ENCODE peak calls at places on chromosomes 13 and 19, in seven cellular contexts. E is psoas muscle, H is lower leg skin, J is activated T-cell treated with anti-CD3 and anti-CD28 coated beads for 1 hour, V is left cardiac atrium, P is DMS 273 treated with DMSO at 0.1 percent for 48 hours, X is HTR-8/SVneo. G is an unnamed sample.

GRCh38 chr13:74576504-74576903 is 442.3 kb upstream of the KLF12 start:
- DNase-seq in J (no peak), H (no peak), X (no peak), E (no peak), P (no peak), V (no peak), G (no peak)

GRCh38 chr13:91123456-91124127 is 223.9 kb upstream of the MIR17HG start:
- DNase-seq in J (no peak), V (no peak), X (no peak), P (no peak), H (no peak), E (no peak), G (no peak)

GRCh38 chr19:14562660-14563589 is 8.9 kb downstream of the NDUFB7 start:
- DNase-seq in H (no peak), V (no peak), E (peak; percentile 67), P (no peak), J (no peak), X (no peak), G (no peak)

GRCh38 chr13:29539866-29540265 is 55.6 kb downstream of the SLC7A1 start:
- DNase-seq in P (no peak), V (no peak), H (peak; percentile 26), J (no peak), X (no peak), E (no peak), G (no peak)

GRCh38 chr13:21242236-21242635 is 65.8 kb downstream of the MRPL57 start:
- DNase-seq in X (no peak), E (no peak), J (no peak), V (no peak), P (no peak), H (no peak), G (no peak)

GRCh38 chr13:47588676-47589075 is 412.4 kb downstream of the SUCLA2 start:
- DNase-seq in P (no peak), V (no peak), X (no peak), H (no peak), J (no peak), E (no peak), G (no peak)

GRCh38 chr13:27038323-27038722 is 133.3 kb downstream of the USP12 start:
- DNase-seq in P (no peak), V (no peak), E (no peak), J (no peak), H (no peak), X (peak; percentile 38), G (no peak)

GRCh38 chr13:84130739-84131138 is 248.5 kb upstream of the SLITRK1 start:
- DNase-seq in J (no peak), H (no peak), P (no peak), X (no peak), V (no peak), E (no peak), G (no peak)

GRCh38 chr13:44131069-44131614 is 242.5 kb upstream of the SERP2 start:
- DNase-seq in J (no peak), E (no peak), P (no peak), H (no peak), X (no peak), V (no peak), G (no peak)

GRCh38 chr13:41001695-41002094 is 17.4 kb downstream of the ELF1 start:
- DNase-seq in V (no peak), P (no peak), H (no peak), X (no peak), E (no peak), J (no peak), G (no peak)

GRCh38 chr13:42798118-42798517 is 16.7 kb downstream of the FAM216B start:
- DNase-seq in E (no peak), X (no peak), J (no peak), H (no peak), V (no peak), P (no peak), G (no peak)

G was measured in NCI-H1092.